ENCODE peak calls at places on chromosomes 16 and 17, in ten cellular contexts. Z is IMR-90, C is transverse colon, G is A549, K is kidney, B is body of pancreas, O is mammary epithelial cell, S is fibroblast of lung, M is endodermal cell, Y is colonic mucosa. R is an unnamed sample.
A peak's percentile ranks its signal among the peaks of the same experiment; 100 is the strongest.

GRCh38 chr16:85006639-85007038 is 4.7 kb downstream of the ZDHHC7 start:
- DNase-seq in Z (peak; percentile 32), C (no peak), G (no peak), K (no peak), B (no peak), O (no peak), S (peak; percentile 55), M (no peak), Y (no peak), R (no peak)

GRCh38 chr16:82192665-82193064 is 22.6 kb upstream of the MPHOSPH6 start:
- DNase-seq in Z (peak; percentile 88), C (no peak), G (no peak), K (no peak), B (no peak), O (peak; percentile 82), S (peak; percentile 38), M (no peak), Y (no peak), R (no peak)

GRCh38 chr16:50190292-50190691 is 37.2 kb downstream of the TENT4B start:
- DNase-seq in Z (no peak), C (no peak), G (no peak), K (no peak), B (no peak), O (no peak), S (no peak), M (no peak), Y (no peak), R (no peak)

GRCh38 chr16:30958164-30959083 is 870 bp downstream of the SETD1A start:
- DNase-seq in Z (peak; percentile 43), C (peak; percentile 52), G (peak; percentile 67), K (no peak), B (peak; percentile 57), O (peak; percentile 40), S (peak; percentile 39), M (peak; percentile 87), Y (peak; percentile 35), R (no peak)

GRCh38 chr17:82548681-82549303 is 29.3 kb downstream of the FOXK2 start:
- DNase-seq in Z (no peak), C (peak; percentile 66), G (no peak), K (no peak), B (no peak), O (no peak), S (peak; percentile 23), M (no peak), Y (peak; percentile 75), R (peak; percentile 39)

GRCh38 chr16:57479422-57480126 is 6.7 kb downstream of the DOK4 start:
- DNase-seq in Z (peak; percentile 54), C (peak; percentile 79), G (peak; percentile 82), K (no peak), B (no peak), O (peak; percentile 35), S (peak; percentile 74), M (peak; percentile 88), Y (peak; percentile 91), R (no peak)

GRCh38 chr16:12575288-12575687 is 228.4 kb downstream of the CPPED1 start:
- DNase-seq in Z (no peak), C (no peak), G (no peak), K (no peak), B (no peak), O (no peak), S (no peak), M (no peak), Y (no peak), R (no peak)

GRCh38 chr16:15466886-15467781 is 32.7 kb downstream of the BMERB1 start:
- DNase-seq in Z (no peak), C (no peak), G (peak; percentile 37), K (no peak), B (no peak), O (no peak), S (no peak), M (no peak), Y (no peak), R (no peak)

GRCh38 chr16:56041556-56042140 is 149.6 kb upstream of the GNAO1 start:
- DNase-seq in Z (no peak), C (peak; percentile 14), G (peak; percentile 36), K (no peak), B (peak; percentile 32), O (peak; percentile 36), S (no peak), M (peak; percentile 89), Y (no peak), R (no peak)

GRCh38 chr17:34178047-34178446 is 77.0 kb upstream of the CCL2 start:
- DNase-seq in Z (peak; percentile 21), C (no peak), G (no peak), K (no peak), B (no peak), O (no peak), S (peak; percentile 20), M (peak; percentile 91), Y (no peak), R (no peak)

DNA sequence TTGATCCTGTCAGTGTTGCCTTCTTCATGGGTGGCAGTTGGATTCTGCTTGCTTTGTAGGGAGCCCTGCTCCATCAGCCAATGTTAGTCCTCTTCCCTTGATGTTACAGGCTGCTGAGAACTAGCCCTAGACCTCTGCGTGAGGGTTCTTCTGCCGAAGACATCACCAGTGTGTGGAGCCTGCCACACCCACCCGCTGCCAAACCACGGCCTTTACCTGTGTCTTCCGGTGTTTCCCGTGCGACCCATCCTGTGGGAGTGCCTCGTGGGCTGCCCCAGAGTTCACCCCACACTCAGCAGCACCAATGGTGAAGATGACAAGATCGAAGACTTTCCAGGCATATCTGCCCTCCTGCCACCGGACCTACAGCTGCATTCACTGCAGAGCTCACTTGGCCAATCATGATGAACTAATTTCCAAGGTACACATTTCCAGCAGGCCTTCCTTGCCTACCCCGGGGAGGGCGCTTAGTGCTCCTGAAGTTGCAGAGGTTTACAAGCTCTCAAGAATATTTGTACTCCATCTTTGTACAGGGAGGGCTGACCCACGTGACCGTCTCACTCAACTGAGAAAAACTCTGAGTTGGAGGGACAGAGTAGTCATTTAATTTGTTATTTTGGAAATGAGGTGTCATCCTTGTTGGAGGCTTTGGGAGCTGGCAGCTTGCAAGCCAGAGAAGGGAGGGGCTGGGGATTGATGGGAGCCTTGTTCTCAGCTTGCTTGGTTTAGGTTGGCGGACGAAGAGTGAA is 21.8 kb downstream of the YPEL2 start:
- DNase-seq in Z (no peak), C (no peak), G (no peak), K (no peak), B (no peak), O (no peak), S (no peak), M (no peak), Y (no peak), R (no peak)
- H3K4me1 ChIP-seq in Z (peaks cover 14% of the 10 kb centered on the region), C (peaks cover 5% of the 10 kb centered on the region), G (no peaks in the 10 kb centered on the region), K (peaks cover 27% of the 10 kb centered on the region), B (peaks cover 46% of the 10 kb centered on the region), O (peaks cover 8% of the 10 kb centered on the region), S (peaks cover 7% of the 10 kb centered on the region), M (peaks cover 20% of the 10 kb centered on the region), Y (no peaks in the 10 kb centered on the region), R (peaks cover 87% of the 10 kb centered on the region)

DNA sequence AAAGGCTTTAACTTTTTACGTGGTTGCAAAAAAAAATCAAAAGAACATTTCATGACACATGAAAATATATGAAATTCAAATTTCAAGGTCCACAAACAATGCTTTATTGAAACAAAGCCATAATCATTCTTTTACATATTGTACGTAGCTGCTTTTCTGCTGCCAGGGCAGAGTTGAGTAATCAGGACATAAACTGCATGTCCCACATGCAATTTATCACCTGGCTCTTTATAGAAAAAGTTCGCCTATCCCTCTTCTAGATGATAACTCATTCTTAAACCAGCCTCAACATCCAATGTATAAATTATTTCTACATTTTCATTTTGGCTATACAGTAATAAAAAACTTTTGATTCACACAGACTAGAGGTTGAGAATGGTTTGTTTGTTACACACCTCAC is 154.9 kb downstream of the AXIN2 start:
- DNase-seq in Z (no peak), C (no peak), G (no peak), K (no peak), B (no peak), O (no peak), S (no peak), M (no peak), Y (no peak), R (no peak)
- H3K4me3 ChIP-seq in Z (no peak overlapping the region), C (no peak overlapping the region), G (no peak overlapping the region), K (no peak overlapping the region), B (no peak overlapping the region), O (no peak overlapping the region), S (no peak overlapping the region), M (no peak overlapping the region), Y (no peak overlapping the region), R (no peak overlapping the region)

GRCh38 chr17:8122391-8122922 is 1.4 kb downstream of the HES7 start:
- DNase-seq in Z (peak; percentile 50), C (no peak), G (peak; percentile 69), K (no peak), B (no peak), O (peak; percentile 53), S (peak; percentile 45), M (peak; percentile 82), Y (peak; percentile 44), R (no peak)

GRCh38 chr17:8121531-8122390 is 2.1 kb downstream of the HES7 start:
- DNase-seq in Z (peak; percentile 55), C (peak; percentile 67), G (peak; percentile 92), K (peak; percentile 86), B (no peak), O (peak; percentile 73), S (peak; percentile 60), M (peak; percentile 96), Y (peak; percentile 65), R (no peak)

GRCh38 chr17:8123695-8124349 is at the start of gene HES7:
- DNase-seq in Z (peak; percentile 50), C (no peak), G (peak; percentile 62), K (peak; percentile 81), B (peak; percentile 16), O (no peak), S (no peak), M (peak; percentile 90), Y (no peak), R (no peak)

GRCh38 chr17:8124350-8125195 is 667 bp upstream of the HES7 start:
- DNase-seq in Z (peak; percentile 36), C (no peak), G (peak; percentile 53), K (no peak), B (peak; percentile 17), O (no peak), S (peak; percentile 11), M (peak; percentile 76), Y (no peak), R (no peak)

GRCh38 chr17:8122923-8123694 is 797 bp downstream of the HES7 start:
- DNase-seq in Z (peak; percentile 27), C (no peak), G (peak; percentile 52), K (peak; percentile 85), B (peak; percentile 34), O (peak; percentile 42), S (peak; percentile 47), M (peak; percentile 83), Y (peak; percentile 53), R (no peak)
- H3K4me1 ChIP-seq in Z (peaks cover 12% of the 10 kb centered on the region), C (peaks cover 75% of the 10 kb centered on the region), G (peaks cover 19% of the 10 kb centered on the region), K (peaks cover 47% of the 10 kb centered on the region), B (peaks cover 78% of the 10 kb centered on the region), O (peaks cover 47% of the 10 kb centered on the region), S (peaks cover 10% of the 10 kb centered on the region), M (no peaks in the 10 kb centered on the region), Y (peaks cover 48% of the 10 kb centered on the region), R (peaks cover 63% of the 10 kb centered on the region)

DNA sequence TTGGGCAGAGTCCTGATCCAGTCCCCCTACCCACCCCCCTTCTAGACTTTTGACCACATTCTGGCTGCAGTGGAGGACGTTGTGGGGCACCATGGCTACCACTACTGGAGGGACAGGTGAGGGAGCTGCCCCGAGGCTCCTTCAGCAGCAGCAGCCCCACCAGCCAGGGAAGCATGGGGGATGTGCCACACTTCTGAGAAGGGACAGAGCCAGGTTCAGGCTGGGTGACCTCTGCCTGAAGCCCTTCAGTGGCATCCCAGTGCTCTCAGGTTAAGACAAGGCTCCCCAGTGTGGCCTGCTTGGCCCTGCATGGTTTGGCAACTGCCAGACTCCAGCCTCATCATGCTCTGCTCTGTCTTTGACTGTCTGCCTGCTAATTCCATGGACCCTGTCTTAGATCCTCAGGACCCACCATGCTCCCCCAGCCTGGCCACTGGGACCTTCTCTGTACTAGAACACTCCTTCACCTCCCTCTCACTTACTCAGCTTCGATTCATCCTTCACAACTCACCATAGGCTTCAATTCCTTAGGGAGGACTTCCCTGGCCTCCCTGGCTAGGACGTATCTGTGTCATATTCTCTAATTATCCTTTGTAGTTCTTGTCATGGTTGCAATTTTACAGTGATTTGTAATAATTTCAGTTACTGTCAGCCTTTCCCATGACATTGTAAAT is 8.8 kb downstream of the SLC9A5 start:
- DNase-seq in Z (no peak), C (no peak), G (no peak), K (peak; percentile 32), B (no peak), O (no peak), S (no peak), M (no peak), Y (no peak), R (no peak)
- H3K4me3 ChIP-seq in Z (no peak overlapping the region), C (no peak overlapping the region), G (no peak overlapping the region), K (no peak overlapping the region), B (no peak overlapping the region), O (no peak overlapping the region), S (no peak overlapping the region), M (no peak overlapping the region), Y (no peak overlapping the region), R (no peak overlapping the region)

R was measured in gastrocnemius medialis.